ENCODE peak calls at places on chromosomes 3 and 15, in four cellular contexts. One of them, this sample, is unnamed.

GRCh38 chr15:83320831-83321230 is 36.4 kb upstream of the BNC1 start:
- DNase-seq in IMR-90: no peak
- DNase-seq in mesendoderm: no peak
- DNase-seq in H1: no peak
- DNase-seq in this sample: no peak

GRCh38 chr3:118577055-118577759 is 457.4 kb downstream of the IGSF11 start:
- DNase-seq in IMR-90: no peak
- DNase-seq in mesendoderm: no peak
- DNase-seq in H1: no peak
- DNase-seq in this sample: no peak

GRCh38 chr3:158709666-158710083 is 22.6 kb downstream of the RARRES1 start:
- DNase-seq in IMR-90: peak
- DNase-seq in mesendoderm: peak
- DNase-seq in H1: no peak
- DNase-seq in this sample: no peak

GRCh38 chr3:123158330-123158729 is 43.4 kb upstream of the SEC22A start:
- DNase-seq in IMR-90: no peak
- DNase-seq in mesendoderm: no peak
- DNase-seq in H1: no peak
- DNase-seq in this sample: peak

GRCh38 chr3:181796641-181797040 is 84.9 kb downstream of the SOX2 start:
- DNase-seq in IMR-90: no peak
- DNase-seq in mesendoderm: no peak
- DNase-seq in H1: no peak
- DNase-seq in this sample: peak

GRCh38 chr3:72242326-72242725 is 457.4 kb upstream of the PROK2 start:
- DNase-seq in IMR-90: no peak
- DNase-seq in mesendoderm: no peak
- DNase-seq in H1: no peak
- DNase-seq in this sample: no peak

GRCh38 chr3:73745429-73746247 is 120.9 kb upstream of the PDZRN3 start:
- DNase-seq in IMR-90: peak
- DNase-seq in mesendoderm: no peak
- DNase-seq in H1: no peak
- DNase-seq in this sample: no peak

GRCh38 chr15:93289951-93290350 is 200.9 kb upstream of the RGMA start:
- DNase-seq in IMR-90: no peak
- DNase-seq in mesendoderm: no peak
- DNase-seq in H1: no peak
- DNase-seq in this sample: no peak

GRCh38 chr3:151101270-151101954 is 15.9 kb downstream of the MED12L start:
- DNase-seq in IMR-90: no peak
- DNase-seq in mesendoderm: no peak
- DNase-seq in H1: no peak
- DNase-seq in this sample: no peak

GRCh38 chr3:182393830-182394367 is 399.4 kb upstream of the ATP11B start:
- DNase-seq in IMR-90: no peak
- DNase-seq in mesendoderm: no peak
- DNase-seq in H1: no peak
- DNase-seq in this sample: no peak

GRCh38 chr15:39583586-39584265 is 2.8 kb downstream of the THBS1 start:
- DNase-seq in IMR-90: peak
- DNase-seq in mesendoderm: peak
- DNase-seq in H1: no peak
- DNase-seq in this sample: peak

GRCh38 chr3:59572106-59572505 is 522.3 kb upstream of the CFAP20DC start:
- DNase-seq in IMR-90: peak
- DNase-seq in mesendoderm: no peak
- DNase-seq in H1: no peak
- DNase-seq in this sample: no peak

GRCh38 chr3:141845407-141846049 is 30.9 kb upstream of the ATP1B3 start:
- DNase-seq in IMR-90: no peak
- DNase-seq in mesendoderm: peak
- DNase-seq in H1: peak
- DNase-seq in this sample: peak

GRCh38 chr15:77633134-77633912 is 611 bp upstream of the LINGO1 start:
- DNase-seq in IMR-90: peak
- DNase-seq in mesendoderm: peak
- DNase-seq in H1: peak
- DNase-seq in this sample: peak

GRCh38 chr3:18238721-18239331 is 186.3 kb downstream of the SATB1 start:
- DNase-seq in IMR-90: no peak
- DNase-seq in mesendoderm: no peak
- DNase-seq in H1: no peak
- DNase-seq in this sample: no peak

GRCh38 chr15:93997071-93997658 is 234.2 kb upstream of the MCTP2 start:
- DNase-seq in IMR-90: peak
- DNase-seq in mesendoderm: peak
- DNase-seq in H1: no peak
- DNase-seq in this sample: no peak

GRCh38 chr15:50908209-50909043 is at the start of gene AP4E1:
- DNase-seq in IMR-90: peak
- DNase-seq in mesendoderm: peak
- DNase-seq in H1: peak
- DNase-seq in this sample: peak

GRCh38 chr15:66863382-66864085 is 161.5 kb downstream of the SMAD6 start:
- DNase-seq in IMR-90: no peak
- DNase-seq in mesendoderm: no peak
- DNase-seq in H1: no peak
- DNase-seq in this sample: peak

GRCh38 chr3:14301558-14301957 is 100.8 kb upstream of the SLC6A6 start:
- DNase-seq in IMR-90: peak
- DNase-seq in mesendoderm: no peak
- DNase-seq in H1: no peak
- DNase-seq in this sample: no peak

GRCh38 chr3:11944052-11944673 is 60.0 kb upstream of the SYN2 start:
- DNase-seq in IMR-90: peak
- DNase-seq in mesendoderm: peak
- DNase-seq in H1: peak
- DNase-seq in this sample: peak

GRCh38 chr3:13249630-13250395 is 170.3 kb downstream of the NUP210 start:
- DNase-seq in IMR-90: no peak
- DNase-seq in mesendoderm: no peak
- DNase-seq in H1: no peak
- DNase-seq in this sample: no peak

GRCh38 chr15:61639491-61639890 is 410.4 kb upstream of the RORA start:
- DNase-seq in IMR-90: no peak
- DNase-seq in mesendoderm: no peak
- DNase-seq in H1: no peak
- DNase-seq in this sample: no peak

GRCh38 chr3:3800685-3801509 is 1.7 kb downstream of the LRRN1 start:
- DNase-seq in IMR-90: no peak
- DNase-seq in mesendoderm: peak
- DNase-seq in H1: no peak
- DNase-seq in this sample: peak

GRCh38 chr3:193310914-193311723 is 67.4 kb downstream of the ATP13A5 start:
- DNase-seq in IMR-90: no peak
- DNase-seq in mesendoderm: no peak
- DNase-seq in H1: no peak
- DNase-seq in this sample: no peak

GRCh38 chr3:101320475-101320874 is at the start of gene IMPG2:
- DNase-seq in IMR-90: no peak
- DNase-seq in mesendoderm: peak
- DNase-seq in H1: no peak
- DNase-seq in this sample: no peak

GRCh38 chr3:178454714-178455113 is 81.5 kb upstream of the KCNMB2 start:
- DNase-seq in IMR-90: peak
- DNase-seq in mesendoderm: no peak
- DNase-seq in H1: no peak
- DNase-seq in this sample: no peak

GRCh38 chr15:36029606-36030005 is 483.6 kb upstream of the DPH6 start:
- DNase-seq in IMR-90: peak
- DNase-seq in mesendoderm: no peak
- DNase-seq in H1: no peak
- DNase-seq in this sample: no peak

GRCh38 chr3:98763076-98763475 is at the start of gene ST3GAL6:
- DNase-seq in IMR-90: peak
- DNase-seq in mesendoderm: no peak
- DNase-seq in H1: no peak
- DNase-seq in this sample: no peak

GRCh38 chr15:36271048-36271447 is 308.4 kb upstream of the CDIN1 start:
- DNase-seq in IMR-90: no peak
- DNase-seq in mesendoderm: peak
- DNase-seq in H1: peak
- DNase-seq in this sample: no peak

GRCh38 chr3:48178072-48178471 is 10.1 kb downstream of the CDC25A start:
- DNase-seq in IMR-90: no peak
- DNase-seq in mesendoderm: no peak
- DNase-seq in H1: no peak
- DNase-seq in this sample: no peak

GRCh38 chr3:8183627-8184026 is 318.0 kb upstream of the LMCD1 start:
- DNase-seq in IMR-90: no peak
- DNase-seq in mesendoderm: no peak
- DNase-seq in H1: no peak
- DNase-seq in this sample: no peak

GRCh38 chr3:13224967-13225366 is 151.7 kb upstream of the IQSEC1 start:
- DNase-seq in IMR-90: no peak
- DNase-seq in mesendoderm: no peak
- DNase-seq in H1: no peak
- DNase-seq in this sample: no peak

GRCh38 chr15:77630956-77631789 is 1.5 kb downstream of the LINGO1 start:
- DNase-seq in IMR-90: no peak
- DNase-seq in mesendoderm: peak
- DNase-seq in H1: no peak
- DNase-seq in this sample: peak

GRCh38 chr15:64651573-64652260 is 123.7 kb downstream of the RBPMS2 start:
- DNase-seq in IMR-90: peak
- DNase-seq in mesendoderm: peak
- DNase-seq in H1: peak
- DNase-seq in this sample: peak

GRCh38 chr15:57439128-57440030 is 63.1 kb downstream of the CGNL1 start:
- DNase-seq in IMR-90: no peak
- DNase-seq in mesendoderm: no peak
- DNase-seq in H1: no peak
- DNase-seq in this sample: no peak

GRCh38 chr3:89859738-89860137 is 752.3 kb downstream of the EPHA3 start:
- DNase-seq in IMR-90: no peak
- DNase-seq in mesendoderm: no peak
- DNase-seq in H1: no peak
- DNase-seq in this sample: no peak

DNA sequence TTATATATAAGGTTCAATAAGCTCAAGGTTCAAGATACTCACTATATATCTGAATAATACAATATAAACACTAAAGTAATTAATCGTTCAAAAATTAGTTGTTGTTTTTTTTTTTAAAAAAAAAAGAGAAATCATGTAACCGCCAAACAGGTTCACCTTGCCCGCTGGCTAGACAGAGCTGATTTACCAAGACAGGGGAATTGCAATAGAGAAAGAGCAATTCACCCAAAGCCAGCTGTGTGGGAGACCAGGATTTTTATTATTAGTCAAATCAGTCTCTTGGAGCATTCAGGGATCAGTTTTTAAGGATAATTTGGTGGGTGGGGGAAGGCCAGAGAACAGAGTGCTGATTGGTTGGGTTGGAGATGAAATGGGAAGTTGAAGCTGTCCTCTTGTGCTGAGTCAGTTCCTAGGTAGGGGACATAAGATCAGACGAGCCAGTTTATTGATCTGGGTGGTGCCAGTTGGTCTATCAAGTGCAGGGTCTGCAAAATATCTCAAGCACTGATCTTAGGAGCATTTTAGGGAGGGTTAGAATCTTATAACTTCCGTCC is 7.9 kb downstream of the HIGD1A start:
- DNase-seq in IMR-90: no peak
- DNase-seq in mesendoderm: no peak
- DNase-seq in H1: no peak
- DNase-seq in this sample: peak
- H3K56ac ChIP-seq in IMR-90: no peak
- H3K56ac ChIP-seq in mesendoderm: no peak
- H3K56ac ChIP-seq in H1: no peak
- H3K56ac ChIP-seq in this sample: no peak

DNA sequence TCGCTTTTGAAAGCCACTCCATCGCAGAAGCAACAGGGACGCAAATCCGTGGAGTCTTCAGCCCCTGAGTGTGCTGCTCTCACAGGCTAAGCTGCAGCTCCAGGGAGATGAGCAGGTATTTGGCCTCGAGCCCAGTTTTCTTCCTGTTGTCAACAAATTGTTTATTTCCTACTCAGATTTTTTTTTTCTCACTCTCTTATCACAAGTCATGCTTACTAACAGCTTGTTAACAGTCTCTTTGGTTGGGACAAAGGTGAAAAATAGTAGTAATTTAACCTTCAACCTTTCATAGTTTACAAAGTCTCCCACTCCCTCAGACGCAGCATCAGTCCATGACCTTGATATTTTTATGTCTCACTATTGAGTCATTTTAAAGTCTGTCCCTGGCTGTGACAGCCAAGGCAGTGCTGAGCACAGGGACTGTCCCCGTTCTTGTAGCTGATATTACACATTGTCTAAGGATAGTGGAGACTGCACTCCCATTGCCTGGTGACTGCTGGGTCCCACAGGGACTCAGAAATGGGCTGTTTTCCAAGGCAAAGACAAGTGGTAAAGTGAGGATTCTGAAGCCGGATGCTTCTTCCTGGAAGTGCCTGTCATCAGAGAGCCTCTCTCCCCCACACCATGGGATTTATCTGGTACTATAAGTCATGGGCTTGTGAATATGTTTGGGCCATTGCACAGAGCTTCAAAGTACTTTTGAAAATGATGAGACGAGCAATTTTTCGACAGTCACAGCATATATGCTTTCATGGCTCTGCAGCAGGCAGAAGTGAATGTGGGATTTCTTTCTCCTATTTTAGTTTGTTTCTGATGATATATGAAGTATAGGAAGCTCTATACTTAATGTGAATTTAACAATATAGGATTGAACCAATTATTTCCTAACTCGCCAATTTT is 59.8 kb upstream of the UNC13C start:
- DNase-seq in IMR-90: no peak
- DNase-seq in mesendoderm: peak
- DNase-seq in H1: no peak
- DNase-seq in this sample: no peak
- H4K5ac ChIP-seq in IMR-90: no peak
- H4K5ac ChIP-seq in mesendoderm: no peak
- H4K5ac ChIP-seq in H1: no peak
- H4K5ac ChIP-seq in this sample: no peak

DNA sequence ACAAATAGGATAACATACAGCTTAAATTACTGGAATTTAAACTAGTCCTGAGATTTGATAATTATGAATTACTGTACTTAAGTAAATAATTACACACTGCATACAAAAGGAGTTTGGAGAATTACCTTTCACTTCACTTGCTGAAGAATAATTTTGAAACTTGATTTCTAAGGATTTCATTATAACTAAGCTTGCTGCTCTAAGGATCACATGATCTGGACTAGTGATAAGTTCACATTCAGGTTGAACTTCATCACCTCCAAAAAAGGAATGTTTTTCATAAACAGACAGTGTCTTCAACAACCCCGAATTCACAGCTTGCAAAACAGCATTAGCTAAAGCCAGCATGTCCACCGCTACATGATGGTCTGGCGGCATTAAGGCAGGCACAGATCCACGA is 28.5 kb downstream of the LINS1 start:
- DNase-seq in IMR-90: no peak
- DNase-seq in mesendoderm: no peak
- DNase-seq in H1: no peak
- DNase-seq in this sample: no peak
- H3K56ac ChIP-seq in IMR-90: no peak
- H3K56ac ChIP-seq in mesendoderm: no peak
- H3K56ac ChIP-seq in H1: no peak
- H3K56ac ChIP-seq in this sample: no peak

GRCh38 chr3:171261487-171261886 is 198.7 kb downstream of the TNIK start:
- DNase-seq in IMR-90: peak
- DNase-seq in mesendoderm: no peak
- DNase-seq in H1: no peak
- DNase-seq in this sample: no peak
- H4K5ac ChIP-seq in IMR-90: no peak
- H4K5ac ChIP-seq in mesendoderm: no peak
- H4K5ac ChIP-seq in H1: no peak
- H4K5ac ChIP-seq in this sample: no peak